ENCODE peak calls at places on chromosomes 13 and 19, in five cellular contexts. O, F, P, U and Y are unnamed samples.

GRCh38 chr19:1933245-1933644 is 7.7 kb upstream of the CSNK1G2 start:
- DNase-seq in O (no peak), F (no peak), P (no peak), U (no peak), Y (no peak)

GRCh38 chr13:100584901-100585300 is 3.7 kb downstream of the GGACT start:
- DNase-seq in O (no peak), F (no peak), P (no peak), U (no peak), Y (no peak)

GRCh38 chr13:32259116-32259515 is 56.0 kb downstream of the ZAR1L start:
- DNase-seq in O (no peak), F (no peak), P (no peak), U (no peak), Y (no peak)

GRCh38 chr13:30042891-30043630 is 192.6 kb upstream of the UBL3 start:
- DNase-seq in O (no peak), F (no peak), P (no peak), U (no peak), Y (no peak)

GRCh38 chr13:38606697-38607096 is 80.2 kb upstream of the FREM2 start:
- DNase-seq in O (no peak), F (no peak), P (no peak), U (no peak), Y (no peak)

GRCh38 chr13:46491641-46492040 is 61.3 kb upstream of the LRCH1 start:
- DNase-seq in O (no peak), F (no peak), P (no peak), U (no peak), Y (no peak)

GRCh38 chr19:46133101-46133627 is 8.7 kb upstream of the IGFL3 start:
- DNase-seq in O (peak; percentile 86), F (peak; percentile 91), P (peak; percentile 58), U (peak; percentile 91), Y (peak; percentile 29)

GRCh38 chr19:13130886-13131490 is 12.9 kb downstream of the NACC1 start:
- DNase-seq in O (no peak), F (no peak), P (no peak), U (no peak), Y (no peak)

GRCh38 chr13:62512194-62513141 is 1096.8 kb upstream of the PCDH20 start:
- DNase-seq in O (peak; percentile 61), F (peak; percentile 40), P (peak; percentile 58), U (no peak), Y (no peak)

GRCh38 chr19:29528946-29529645 is 3.3 kb downstream of the VSTM2B start:
- DNase-seq in O (no peak), F (no peak), P (no peak), U (no peak), Y (no peak)

GRCh38 chr13:111962431-111962891 is 104.5 kb upstream of the SOX1 start:
- DNase-seq in O (no peak), F (no peak), P (peak; percentile 2), U (no peak), Y (no peak)

GRCh38 chr19:52638601-52639000 is 446 bp upstream of the ZNF83 start:
- DNase-seq in O (no peak), F (peak; percentile 65), P (no peak), U (no peak), Y (no peak)

GRCh38 chr19:17404621-17405249 is 695 bp downstream of the BST2 start:
- DNase-seq in O (no peak), F (no peak), P (no peak), U (no peak), Y (no peak)
- H3K4me3 ChIP-seq in O (peak overlapping the region; percentile 27), F (no peak overlapping the region), P (no peak overlapping the region), U (no peak overlapping the region), Y (no peak overlapping the region)

GRCh38 chr13:23367907-23368306 is 65.6 kb downstream of the SACS start:
- DNase-seq in O (no peak), F (no peak), P (no peak), U (no peak), Y (no peak)

GRCh38 chr13:23375007-23375971 is 58.2 kb downstream of the SACS start:
- DNase-seq in O (peak; percentile 96), F (peak; percentile 90), P (peak; percentile 87), U (peak; percentile 85), Y (peak; percentile 73)

GRCh38 chr13:23378009-23378632 is 55.4 kb downstream of the SACS start:
- DNase-seq in O (no peak), F (peak; percentile 100), P (peak; percentile 87), U (peak; percentile 96), Y (peak; percentile 100)

GRCh38 chr13:23377603-23378002 is 55.9 kb downstream of the SACS start:
- DNase-seq in O (no peak), F (no peak), P (no peak), U (no peak), Y (no peak)

DNA sequence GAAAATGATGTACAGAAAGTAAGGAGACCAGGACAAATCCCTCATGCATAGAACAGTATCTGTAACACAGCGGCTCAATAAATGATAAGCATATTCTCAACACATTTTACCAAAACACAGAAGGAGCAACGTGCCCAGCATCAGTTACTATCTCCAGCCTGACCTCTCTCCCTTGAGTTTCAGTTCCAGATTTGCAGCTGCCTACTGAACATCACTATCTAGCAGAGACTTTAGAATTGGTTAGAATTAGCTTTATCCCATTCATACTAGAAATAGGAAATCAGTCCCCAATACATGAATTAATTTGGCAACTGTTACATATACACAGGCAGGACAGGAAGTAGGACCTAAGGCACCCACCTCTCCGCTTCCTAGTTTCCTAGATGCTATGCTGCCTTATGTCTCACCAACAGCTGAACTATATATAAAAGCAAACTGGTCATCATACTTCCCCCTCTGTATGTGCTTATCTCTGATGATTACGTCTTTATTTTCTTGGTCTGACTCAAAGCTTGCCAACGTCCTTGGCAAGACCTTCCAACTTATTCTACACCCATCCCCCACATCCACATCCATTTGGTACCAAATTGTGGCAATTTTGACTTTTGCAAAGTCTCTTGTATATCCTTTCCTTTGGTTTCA is 61.1 kb downstream of the SACS start:
- DNase-seq in O (no peak), F (peak; percentile 56), P (peak; percentile 14), U (no peak), Y (no peak)
- H3K4me3 ChIP-seq in O (no peak overlapping the region), F (no peak overlapping the region), P (peak overlapping the region; percentile 90), U (no peak overlapping the region), Y (no peak overlapping the region)

DNA sequence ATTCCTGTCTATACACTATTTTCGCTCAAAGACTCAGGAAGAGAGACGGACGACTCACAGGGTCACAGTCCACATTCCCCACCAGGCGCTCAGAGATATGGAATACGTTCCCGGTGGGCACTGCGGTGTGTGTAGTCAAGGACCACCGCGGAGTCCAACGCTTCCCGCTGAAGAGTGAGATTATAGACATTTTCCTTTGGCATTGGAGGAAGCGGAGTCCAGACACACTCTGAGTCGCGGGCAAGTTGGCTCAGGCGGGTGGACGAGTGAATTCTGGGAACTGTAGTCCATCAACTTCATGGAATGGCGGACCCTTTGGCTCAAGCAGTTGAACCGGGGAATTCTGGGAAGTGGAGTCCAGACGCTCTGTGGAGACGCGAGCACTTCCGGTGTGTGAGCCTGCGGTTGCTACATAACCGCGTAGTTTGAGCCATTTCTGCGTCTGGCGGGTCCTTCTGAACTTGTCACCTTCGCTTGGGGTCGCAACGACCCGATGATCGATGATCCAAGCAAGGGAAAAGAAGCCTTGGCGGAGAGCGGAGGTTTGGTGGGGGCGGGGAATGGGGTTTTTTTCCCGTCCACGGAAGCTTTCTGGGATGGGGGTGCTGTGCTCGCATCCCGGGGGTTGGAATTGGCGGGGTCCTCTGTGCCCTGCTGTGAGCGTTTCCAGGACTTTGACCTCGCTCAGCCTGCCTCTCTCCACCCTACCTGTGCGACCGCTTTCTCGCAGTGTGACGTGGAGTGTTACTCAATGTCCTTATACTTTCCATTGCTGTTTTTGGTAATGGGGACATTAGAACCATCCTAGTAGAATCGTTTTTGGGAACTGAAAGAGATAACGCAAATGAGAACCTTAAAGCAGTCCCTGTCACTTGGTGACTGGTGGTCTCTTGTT is at the start of gene ZNF230:
- DNase-seq in O (peak; percentile 97), F (peak; percentile 95), P (peak; percentile 93), U (peak; percentile 85), Y (peak; percentile 75)
- H3K4me3 ChIP-seq in O (peak within 1 kb of the TSS; percentile 83), F (peak within 1 kb of the TSS; percentile 80), P (peak within 1 kb of the TSS; percentile 81), U (peak within 1 kb of the TSS; percentile 91), Y (peak within 1 kb of the TSS; percentile 72)

GRCh38 chr13:40273173-40274000 is 393.1 kb downstream of the FOXO1 start:
- DNase-seq in O (no peak), F (no peak), P (no peak), U (no peak), Y (no peak)

GRCh38 chr13:40272776-40273139 is 393.7 kb downstream of the FOXO1 start:
- DNase-seq in O (no peak), F (peak; percentile 76), P (peak; percentile 76), U (no peak), Y (no peak)

GRCh38 chr13:40269086-40269485 is 397.4 kb downstream of the FOXO1 start:
- DNase-seq in O (no peak), F (peak; percentile 43), P (no peak), U (no peak), Y (no peak)

GRCh38 chr13:40271931-40272775 is 394.3 kb downstream of the FOXO1 start:
- DNase-seq in O (no peak), F (peak; percentile 86), P (peak; percentile 71), U (peak; percentile 17), Y (peak; percentile 89)

GRCh38 chr13:40271511-40271910 is 394.9 kb downstream of the FOXO1 start:
- DNase-seq in O (no peak), F (no peak), P (no peak), U (no peak), Y (no peak)
- H3K4me3 ChIP-seq in O (no peak overlapping the region), F (no peak overlapping the region), P (no peak overlapping the region), U (no peak overlapping the region), Y (no peak overlapping the region)

DNA sequence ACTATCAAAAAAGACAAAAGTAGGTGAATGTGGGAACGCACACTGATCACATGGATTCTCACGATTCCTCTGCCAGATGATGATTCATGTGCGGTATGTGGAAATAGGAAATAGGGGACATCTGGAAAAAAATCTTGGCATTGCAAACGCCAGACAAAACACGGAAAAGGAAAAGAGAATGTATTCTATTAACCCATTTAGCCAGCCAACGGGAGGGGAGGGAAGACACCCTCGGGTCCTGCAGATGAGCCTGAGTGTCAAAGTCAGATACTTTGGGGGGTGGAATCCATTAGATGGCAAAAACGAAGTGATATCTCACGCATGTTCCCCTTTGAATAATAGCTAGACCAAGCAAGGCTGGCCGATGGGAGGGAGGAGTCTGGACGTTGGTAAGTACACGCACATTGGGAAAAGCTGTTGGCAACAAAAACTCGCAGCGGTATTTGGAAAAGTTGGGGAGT is 73.7 kb downstream of the COL4A1 start:
- DNase-seq in O (no peak), F (peak; percentile 98), P (peak; percentile 66), U (peak; percentile 87), Y (peak; percentile 72)
- H3K4me3 ChIP-seq in O (no peak overlapping the region), F (peak overlapping the region; percentile 33), P (no peak overlapping the region), U (peak overlapping the region; percentile 24), Y (peak overlapping the region; percentile 19)

GRCh38 chr19:34481861-34482379 is 362 bp downstream of the WTIP start:
- DNase-seq in O (no peak), F (peak; percentile 56), P (peak; percentile 8), U (peak; percentile 21), Y (no peak)
- H3K4me3 ChIP-seq in O (peak overlapping the region; percentile 67), F (peak overlapping the region; percentile 62), P (peak overlapping the region; percentile 62), U (peak overlapping the region; percentile 73), Y (peak overlapping the region; percentile 87)